ENCODE peak calls at places on chromosome 15, in nine cellular contexts. Y is foreskin fibroblast, L is astrocyte of the cerebellum, G is glutamatergic neuron, X is WTC11, U is bronchial epithelial cell, D is hepatocyte, A is IMR-90, N is cardiac fibroblast. Q is an unnamed sample.

GRCh38 chr15:36905908-36906307 is 194.4 kb downstream of the MEIS2 start:
- DNase-seq in A (peak; percentile 29), L (no peak), G (no peak), D (peak; percentile 31), U (peak; percentile 33), N (peak; percentile 62), Y (peak; percentile 47), X (no peak), Q (no peak)

GRCh38 chr15:75069301-75069925 is 46.0 kb downstream of the PPCDC start:
- DNase-seq in N (no peak), L (no peak), G (no peak), D (no peak), A (no peak), X (no peak), U (no peak), Y (no peak), Q (no peak)

GRCh38 chr15:57156210-57156887 is 220.0 kb upstream of the CGNL1 start:
- DNase-seq in L (no peak), X (no peak), U (no peak), G (no peak), Y (peak; percentile 32), N (no peak), D (no peak), A (no peak), Q (no peak)

GRCh38 chr15:87287156-87287555 is 969.4 kb downstream of the NTRK3 start:
- DNase-seq in X (no peak), A (peak; percentile 0), L (peak; percentile 73), U (peak; percentile 75), N (peak; percentile 84), Y (peak; percentile 2), D (peak; percentile 33), G (no peak), Q (peak; percentile 23)

GRCh38 chr15:65790692-65791334 is 1.3 kb downstream of the DENND4A start:
- DNase-seq in X (no peak), N (peak; percentile 36), D (peak; percentile 14), G (no peak), U (peak; percentile 21), A (peak; percentile 47), L (no peak), Y (peak; percentile 25), Q (no peak)

GRCh38 chr15:62770752-62771151 is 271.8 kb upstream of the TPM1 start:
- DNase-seq in L (peak; percentile 57), Y (peak; percentile 85), U (peak; percentile 88), X (no peak), N (peak; percentile 90), A (peak; percentile 94), D (peak; percentile 51), G (no peak), Q (peak; percentile 34)

GRCh38 chr15:54839379-54839778 is 357.4 kb downstream of the RSL24D1 start:
- DNase-seq in X (no peak), D (no peak), U (no peak), N (no peak), L (no peak), Y (no peak), A (no peak), G (no peak), Q (no peak)

GRCh38 chr15:64693134-64693533 is 82.3 kb downstream of the RBPMS2 start:
- DNase-seq in X (no peak), D (peak; percentile 66), U (peak; percentile 52), Y (peak; percentile 91), G (no peak), A (peak; percentile 95), L (peak; percentile 78), N (peak; percentile 93), Q (peak; percentile 80)

DNA sequence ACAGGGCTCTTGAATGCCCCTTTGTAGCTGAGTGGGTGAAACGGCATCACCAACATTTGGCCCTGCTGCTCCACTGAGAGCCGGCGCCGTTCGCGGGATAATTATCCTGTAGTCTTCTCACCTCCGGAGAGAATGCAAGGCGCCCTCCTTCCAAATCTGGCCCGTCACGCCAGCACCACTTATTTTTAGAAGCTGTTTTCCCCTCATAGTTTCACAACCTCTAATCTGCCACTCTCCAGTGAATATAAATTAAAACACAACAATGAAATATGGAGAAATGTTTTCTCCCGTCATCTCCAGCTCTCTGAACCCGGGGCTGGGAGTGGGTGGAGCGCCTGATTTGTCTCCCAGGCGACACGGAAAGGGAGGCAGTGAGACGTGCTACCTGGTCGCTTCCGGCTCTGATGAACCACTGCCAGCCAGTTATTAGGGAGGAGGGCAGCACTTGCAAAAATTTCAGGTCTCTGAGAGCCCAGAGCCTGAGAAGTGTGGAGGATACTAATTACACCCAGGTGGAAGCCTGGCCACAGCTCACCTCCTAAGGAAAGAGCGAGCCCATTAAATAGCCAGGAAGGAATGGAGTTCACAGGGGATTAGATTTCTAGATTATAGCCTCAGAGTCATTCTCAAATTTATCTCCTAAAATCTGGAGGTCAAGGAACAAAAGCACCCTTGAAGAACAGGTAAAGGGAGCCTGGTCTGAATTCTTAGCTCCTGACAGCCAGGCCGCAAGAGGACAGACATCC is 58.8 kb downstream of the LIPC start:
- DNase-seq in D (no peak), U (no peak), A (no peak), N (no peak), X (no peak), G (no peak), Y (no peak), L (no peak), Q (no peak)
- TF ChIP-seq CTCF in D (no peak), U (no peak), A (no peak), N (no peak), X (no peak), G (no peak), Y (no peak), L (no peak), Q (no peak)

DNA sequence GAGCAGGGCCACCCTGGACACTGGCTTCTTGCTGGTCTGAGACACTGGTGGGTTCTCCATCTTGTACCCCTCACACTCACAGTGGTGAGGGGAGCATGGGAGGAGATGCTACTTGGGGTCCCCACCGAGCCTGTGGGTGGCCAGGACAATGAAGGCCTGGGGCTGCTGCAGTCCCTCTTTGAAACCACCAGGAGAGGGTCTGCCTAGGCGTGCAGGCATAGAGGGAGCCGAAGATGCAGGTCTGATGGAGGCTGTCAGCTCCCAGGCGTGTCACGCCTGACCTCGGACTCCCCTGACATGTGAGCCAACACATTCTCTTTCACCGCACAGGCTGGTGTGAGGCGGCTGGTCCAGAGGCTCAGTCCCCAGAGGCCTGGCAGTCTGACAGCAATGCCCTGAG is 39.1 kb downstream of the NIPA2 start:
- DNase-seq in G (no peak), A (no peak), L (no peak), N (no peak), X (no peak), U (no peak), D (no peak), Y (no peak), Q (no peak)
- TF ChIP-seq CTCF in G (no peak), A (no peak), L (no peak), N (no peak), X (no peak), U (no peak), D (no peak), Y (no peak), Q (no peak)

DNA sequence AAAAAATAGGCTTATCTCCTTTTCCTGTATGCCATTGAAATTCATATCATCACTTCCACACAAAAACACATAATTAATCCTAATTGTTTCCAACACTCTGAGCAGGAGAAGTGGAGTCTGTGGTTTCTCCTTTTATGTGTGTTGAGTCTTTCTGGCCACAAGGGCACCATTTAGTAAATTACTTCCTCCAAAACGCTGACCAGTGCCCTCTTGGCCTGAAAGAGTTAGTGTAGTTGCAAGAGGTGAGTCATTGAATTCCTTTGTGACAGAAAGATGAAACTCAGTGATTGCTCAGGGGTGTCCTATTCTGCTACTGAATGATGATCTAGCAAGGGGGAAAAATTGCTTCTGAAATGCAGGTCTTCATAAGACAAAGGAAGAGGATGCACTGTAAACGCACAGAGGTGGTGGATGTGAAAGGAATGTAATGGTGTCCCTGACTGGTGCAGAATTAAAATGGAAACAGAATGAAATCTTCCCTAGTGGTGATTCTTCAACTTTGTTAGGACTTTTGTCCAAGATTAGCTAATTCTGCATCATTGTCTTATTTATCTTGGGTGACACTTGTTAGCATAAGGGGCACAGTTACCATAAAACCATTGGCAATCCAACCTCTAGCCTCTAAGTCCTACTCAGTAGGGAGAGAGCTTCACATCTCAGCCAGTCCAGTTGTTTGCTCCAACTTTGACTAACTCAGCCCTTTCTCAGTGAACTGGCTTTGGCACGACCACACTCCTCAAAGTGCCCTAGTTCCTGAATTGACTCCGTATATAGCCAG is 208.4 kb upstream of the NANOGP8 start:
- DNase-seq in N (peak; percentile 82), L (peak; percentile 41), D (peak; percentile 39), X (no peak), G (no peak), U (peak; percentile 47), Y (peak; percentile 84), A (peak; percentile 71), Q (no peak)
- TF ChIP-seq CTCF in N (peak; percentile 35), L (peak; percentile 26), D (peak; percentile 17), X (no peak), G (no peak), U (no peak), Y (peak; percentile 32), A (peak; percentile 32), Q (no peak)

DNA sequence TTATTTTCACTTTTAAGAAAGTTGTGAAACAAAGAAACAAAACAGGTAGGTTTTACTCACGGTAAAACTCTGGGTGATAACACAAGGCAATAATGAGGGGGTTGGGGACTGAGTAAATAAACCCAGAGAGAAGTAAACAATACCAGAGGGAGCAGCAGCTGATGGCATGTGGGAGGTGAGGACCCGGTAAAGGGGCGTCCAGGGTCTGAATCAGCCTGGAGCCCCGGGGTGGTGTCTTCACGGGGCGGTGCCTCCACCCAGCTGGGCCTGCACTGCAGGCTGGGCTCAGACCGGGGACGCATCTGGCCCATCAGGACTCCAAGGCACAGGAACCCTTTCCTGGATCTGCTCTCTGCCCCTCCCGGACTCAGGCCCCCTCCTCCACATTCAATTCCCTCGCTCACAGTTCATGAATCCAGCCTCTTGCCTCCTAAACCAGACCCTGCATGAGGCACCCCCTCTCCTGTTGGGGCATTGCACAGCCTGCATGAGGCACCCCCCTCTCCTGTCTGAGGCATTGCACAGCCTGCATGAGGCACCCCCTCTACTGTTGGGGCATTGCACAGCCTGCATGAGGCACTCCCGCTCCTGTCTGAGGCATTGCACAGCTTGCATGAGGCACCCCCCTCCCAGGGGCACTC is 73.9 kb upstream of the MFGE8 start:
- DNase-seq in G (no peak), N (no peak), Y (no peak), D (peak; percentile 37), U (no peak), L (no peak), A (no peak), X (peak; percentile 29), Q (no peak)
- TF ChIP-seq CTCF in G (no peak), N (no peak), Y (no peak), D (peak; percentile 8), U (no peak), L (no peak), A (no peak), X (no peak), Q (no peak)

GRCh38 chr15:28192772-28193171 is 93.7 kb upstream of the OCA2 start:
- DNase-seq in X (no peak), D (no peak), L (no peak), A (no peak), U (no peak), N (peak; percentile 2), G (no peak), Y (no peak), Q (no peak)

GRCh38 chr15:28190391-28191174 is 91.5 kb upstream of the OCA2 start:
- DNase-seq in N (no peak), U (no peak), X (no peak), A (no peak), D (no peak), L (no peak), G (no peak), Y (no peak), Q (no peak)

GRCh38 chr15:28191832-28192231 is 92.7 kb upstream of the OCA2 start:
- DNase-seq in A (peak; percentile 77), G (peak; percentile 90), U (no peak), D (peak; percentile 23), Y (peak; percentile 82), N (peak; percentile 74), X (peak; percentile 34), L (peak; percentile 71), Q (peak; percentile 24)
- TF ChIP-seq CTCF in A (peak; percentile 48), G (peak; percentile 59), U (no peak), D (peak; percentile 20), Y (peak; percentile 42), N (peak; percentile 63), X (no peak), L (peak; percentile 82), Q (peak; percentile 60)

Q was measured in AG09319.